ENCODE peak calls at places on chromosomes 6 and 20, in eight cellular contexts. G, U, C, V, E, H, K and S are unnamed samples.

GRCh38 chr20:49575551-49576060 is 7.7 kb upstream of the PTGIS start:
- DNase-seq in G (no peak), U (no peak), C (no peak), V (no peak), E (no peak), H (no peak), K (no peak), S (no peak)

GRCh38 chr6:127177030-127177928 is 58.8 kb downstream of the RSPO3 start:
- DNase-seq in G (no peak), U (peak), C (no peak), V (no peak), E (no peak), H (peak), K (no peak), S (no peak)

GRCh38 chr20:35320396-35321126 is 28.3 kb upstream of the FAM83C start:
- DNase-seq in G (no peak), U (peak), C (no peak), V (peak), E (no peak), H (no peak), K (no peak), S (no peak)

GRCh38 chr6:38058022-38058421 is 238.5 kb downstream of the ZFAND3 start:
- DNase-seq in G (no peak), U (peak), C (no peak), V (no peak), E (no peak), H (peak), K (no peak), S (no peak)

GRCh38 chr6:44227138-44227770 is 3.9 kb downstream of the SLC29A1 start:
- DNase-seq in G (no peak), U (no peak), C (no peak), V (peak), E (no peak), H (no peak), K (no peak), S (no peak)

GRCh38 chr6:135325624-135326424 is 144.7 kb downstream of the MYB start:
- DNase-seq in G (no peak), U (no peak), C (no peak), V (no peak), E (no peak), H (no peak), K (no peak), S (no peak)

GRCh38 chr6:133309579-133309978 is 68.4 kb downstream of the EYA4 start:
- DNase-seq in G (no peak), U (no peak), C (no peak), V (no peak), E (no peak), H (peak), K (no peak), S (no peak)

GRCh38 chr20:47004179-47004578 is 109.5 kb downstream of the EYA2 start:
- DNase-seq in G (no peak), U (no peak), C (no peak), V (no peak), E (no peak), H (no peak), K (no peak), S (no peak)

GRCh38 chr6:138157986-138158638 is 3.6 kb upstream of the ARFGEF3 start:
- DNase-seq in G (no peak), U (no peak), C (no peak), V (no peak), E (no peak), H (no peak), K (no peak), S (no peak)

GRCh38 chr6:100176321-100176950 is 182.4 kb upstream of the MCHR2 start:
- DNase-seq in G (no peak), U (peak), C (no peak), V (peak), E (no peak), H (peak), K (no peak), S (no peak)

GRCh38 chr6:1502041-1502440 is 107.7 kb upstream of the FOXC1 start:
- DNase-seq in G (no peak), U (no peak), C (no peak), V (no peak), E (no peak), H (no peak), K (no peak), S (no peak)

GRCh38 chr6:41376176-41376575 is 40.8 kb downstream of the NCR2 start:
- DNase-seq in G (no peak), U (no peak), C (no peak), V (no peak), E (no peak), H (no peak), K (no peak), S (no peak)

GRCh38 chr6:41214559-41215238 is 13.4 kb upstream of the TREML4 start:
- DNase-seq in G (no peak), U (no peak), C (no peak), V (no peak), E (no peak), H (no peak), K (no peak), S (no peak)

GRCh38 chr6:144351338-144351737 is 66.2 kb downstream of the UTRN start:
- DNase-seq in G (no peak), U (no peak), C (no peak), V (no peak), E (no peak), H (no peak), K (no peak), S (no peak)

GRCh38 chr20:53019464-53019863 is 47.3 kb downstream of the TSHZ2 start:
- DNase-seq in G (no peak), U (no peak), C (no peak), V (no peak), E (no peak), H (no peak), K (no peak), S (no peak)

GRCh38 chr6:26205625-26206574 is 118.7 kb downstream of the HFE start:
- DNase-seq in G (no peak), U (peak), C (no peak), V (peak), E (no peak), H (no peak), K (no peak), S (no peak)

DNA sequence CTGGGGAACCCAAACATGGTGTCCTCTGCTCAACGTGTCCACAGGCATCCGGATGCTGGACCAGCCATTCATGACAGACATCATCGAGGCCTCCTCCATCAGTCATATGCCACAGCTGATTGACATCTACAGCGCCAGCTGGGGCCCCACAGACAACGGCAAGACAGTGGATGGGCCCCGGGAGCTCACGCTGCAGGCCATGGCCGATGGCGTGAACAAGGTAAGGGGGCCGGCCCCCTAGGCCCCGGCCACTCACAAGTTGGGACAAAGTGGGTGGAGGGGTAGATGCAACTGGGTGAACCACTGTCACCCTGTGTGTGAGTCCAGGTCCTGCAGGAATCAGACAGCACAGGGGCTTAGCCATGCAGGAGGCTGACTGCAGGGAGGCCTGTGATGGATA is 94.5 kb downstream of the BFSP1 start:
- DNase-seq in G (no peak), U (no peak), C (no peak), V (no peak), E (no peak), H (no peak), K (no peak), S (no peak)
- TF ChIP-seq CTCF in G (no peak), U (no peak), C (no peak), V (no peak), E (no peak), H (no peak), K (no peak), S (no peak)

DNA sequence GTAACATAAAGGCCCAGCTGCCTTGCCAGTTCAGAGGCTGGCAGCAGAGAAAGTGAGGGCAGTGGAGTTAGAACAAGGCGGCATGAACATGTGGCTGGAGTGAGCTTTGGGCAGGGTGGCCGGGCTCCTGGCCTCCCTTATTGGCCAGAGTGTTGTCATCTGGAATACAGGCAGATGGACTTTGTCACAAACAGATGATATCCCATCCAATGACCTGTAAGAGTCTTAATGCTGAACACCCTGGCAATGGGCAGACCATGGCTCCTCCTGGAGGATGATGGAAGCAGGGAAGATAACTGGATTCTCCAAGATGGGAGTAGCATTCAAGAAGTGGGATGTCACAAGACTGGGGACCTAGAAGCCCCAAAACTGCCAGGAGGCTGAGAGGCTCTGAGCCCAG is 242.2 kb downstream of the MAFB start:
- DNase-seq in G (no peak), U (no peak), C (no peak), V (no peak), E (no peak), H (no peak), K (no peak), S (no peak)
- TF ChIP-seq CTCF in G (no peak), U (no peak), C (no peak), V (peak), E (no peak), H (no peak), K (no peak), S (no peak)

GRCh38 chr6:169789944-169790927 is 38.8 kb downstream of the ERMARD start:
- DNase-seq in G (peak), U (peak), C (peak), V (peak), E (peak), H (no peak), K (peak), S (peak)

GRCh38 chr6:169789146-169789943 is 37.9 kb downstream of the ERMARD start:
- DNase-seq in G (no peak), U (no peak), C (no peak), V (peak), E (no peak), H (no peak), K (no peak), S (no peak)

GRCh38 chr6:169792306-169793015 is 41.0 kb downstream of the ERMARD start:
- DNase-seq in G (no peak), U (no peak), C (no peak), V (no peak), E (peak), H (no peak), K (peak), S (no peak)

GRCh38 chr6:169793408-169793807 is 42.0 kb downstream of the ERMARD start:
- DNase-seq in G (no peak), U (no peak), C (no peak), V (no peak), E (peak), H (no peak), K (peak), S (peak)

DNA sequence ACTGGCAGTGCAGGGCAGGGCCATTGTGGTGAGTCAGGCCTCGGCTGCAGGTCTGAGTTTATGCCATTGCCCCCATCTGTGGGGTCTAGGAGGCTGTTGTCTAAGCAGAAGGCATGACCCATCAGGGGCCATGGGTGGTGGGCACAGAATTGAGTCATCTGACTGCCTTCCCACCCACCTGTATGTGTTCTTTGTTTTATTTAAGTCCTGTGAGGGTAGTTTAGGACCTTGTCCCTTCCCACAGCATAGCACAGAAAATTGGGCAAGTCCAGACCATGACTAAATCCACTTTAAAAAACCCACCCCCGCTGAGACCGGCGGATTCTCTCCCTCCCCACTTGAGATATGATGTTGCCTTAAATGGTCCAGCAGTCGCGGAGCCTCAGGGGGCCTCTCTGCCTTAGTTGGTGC is 40.3 kb downstream of the ERMARD start:
- DNase-seq in G (no peak), U (no peak), C (no peak), V (no peak), E (peak), H (no peak), K (no peak), S (peak)
- TF ChIP-seq CTCF in G (no peak), U (no peak), C (no peak), V (no peak), E (no peak), H (no peak), K (no peak), S (no peak)

DNA sequence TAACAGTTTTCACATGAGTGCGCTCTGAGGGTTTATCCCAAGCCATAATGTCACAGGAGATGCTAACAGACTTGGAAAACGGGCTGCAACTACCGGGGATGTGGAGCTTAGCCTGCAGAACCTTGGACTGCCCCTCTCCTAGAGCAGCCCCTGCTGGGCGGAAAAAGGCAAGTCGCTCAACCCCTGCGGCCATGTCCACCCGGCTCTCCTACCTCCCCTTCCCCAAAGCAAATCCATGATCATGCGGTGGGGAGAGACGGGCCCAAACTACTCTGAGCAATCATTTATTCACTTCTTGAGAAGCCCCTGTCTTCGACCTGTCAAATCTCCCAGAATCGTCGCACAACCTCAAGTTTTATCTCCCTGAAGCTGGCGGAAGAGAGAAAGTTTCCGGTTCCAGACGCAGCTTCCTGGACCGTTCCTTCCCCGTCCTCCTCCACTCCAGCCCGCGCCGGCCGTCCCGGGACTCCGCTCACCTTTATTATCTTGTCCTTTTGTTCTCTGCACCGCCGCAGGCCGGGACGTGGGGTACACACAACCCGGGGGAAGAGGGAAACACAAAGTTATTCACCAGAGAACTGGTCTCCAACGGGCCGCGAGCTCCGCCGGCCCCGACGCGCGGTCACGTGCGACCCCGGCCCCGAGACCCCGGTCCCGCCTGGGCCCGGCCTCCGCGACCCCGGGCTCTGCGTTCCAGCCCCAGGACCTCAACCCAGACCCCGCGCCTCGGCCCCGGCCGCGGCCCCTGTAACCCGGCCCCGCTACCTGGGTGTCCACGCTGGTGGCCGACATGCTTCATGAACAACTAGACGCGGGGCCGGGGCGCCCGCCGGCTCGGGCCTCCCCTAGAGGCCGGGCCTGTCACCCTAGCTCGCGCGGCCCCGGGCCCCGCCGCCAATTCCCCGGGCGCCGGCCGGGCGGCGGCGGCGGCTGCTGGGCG is 560 bp downstream of the YTHDF1 start:
- DNase-seq in G (no peak), U (peak), C (peak), V (peak), E (peak), H (peak), K (no peak), S (no peak)
- TF ChIP-seq CTCF in G (no peak), U (peak), C (no peak), V (peak), E (peak), H (peak), K (no peak), S (no peak)

GRCh38 chr6:94323853-94324252 is 904.5 kb upstream of the EPHA7 start:
- DNase-seq in G (no peak), U (no peak), C (no peak), V (peak), E (no peak), H (no peak), K (no peak), S (no peak)
- TF ChIP-seq CTCF in G (no peak), U (no peak), C (no peak), V (peak), E (peak), H (no peak), K (no peak), S (no peak)